ENCODE peak calls at places on chromosomes 5 and 9, in ten cellular contexts. B is BE2C, E is endothelial cell, J is cardiac fibroblast, I is breast epithelium, H is body of pancreas, L is GM20000, K is left ventricle myocardium inferior, R is tibial nerve, G is astrocyte. X is an unnamed sample.

GRCh38 chr5:178278358-178279023 is 45.9 kb upstream of the PHYKPL start:
- DNase-seq in I (no peak), L (no peak), G (no peak), B (no peak), H (no peak), R (no peak), E (no peak), K (no peak), J (no peak), X (no peak)

GRCh38 chr9:35680331-35681105 is 6.8 kb downstream of the CA9 start:
- DNase-seq in G (peak), R (no peak), K (no peak), E (no peak), L (peak), H (no peak), B (no peak), I (no peak), J (peak), X (no peak)

GRCh38 chr5:141855265-141856029 is 22.8 kb downstream of the PCDH1 start:
- DNase-seq in H (peak), G (no peak), K (peak), B (peak), R (no peak), J (no peak), E (no peak), I (peak), L (no peak), X (no peak)

GRCh38 chr5:91383956-91384300 is 811 bp upstream of the ARRDC3 start:
- DNase-seq in G (no peak), I (no peak), L (no peak), R (peak), K (peak), B (no peak), E (peak), H (no peak), J (peak), X (no peak)

GRCh38 chr9:127862075-127863011 is 7.9 kb upstream of the ENG start:
- DNase-seq in J (no peak), B (no peak), K (peak), R (peak), H (no peak), I (peak), L (peak), E (no peak), G (no peak), X (peak)

GRCh38 chr5:103247120-103247519 is 11.4 kb upstream of the MACIR start:
- DNase-seq in G (no peak), J (no peak), I (no peak), B (no peak), R (no peak), L (no peak), E (no peak), H (no peak), K (no peak), X (no peak)

GRCh38 chr5:77073667-77074066 is 13.4 kb downstream of the ZBED3 start:
- DNase-seq in K (no peak), R (no peak), E (no peak), G (peak), J (no peak), H (no peak), B (no peak), L (no peak), I (no peak), X (no peak)

GRCh38 chr5:39132792-39133191 is 58.6 kb upstream of the RICTOR start:
- DNase-seq in R (no peak), J (no peak), K (no peak), G (no peak), E (no peak), L (no peak), I (no peak), B (no peak), H (no peak), X (no peak)

GRCh38 chr5:137218471-137218870 is 280.7 kb downstream of the SPOCK1 start:
- DNase-seq in I (no peak), J (peak), H (peak), K (no peak), L (no peak), B (no peak), E (no peak), G (peak), R (no peak), X (no peak)

GRCh38 chr9:107732781-107733529 is 243.4 kb upstream of the KLF4 start:
- DNase-seq in E (no peak), G (peak), B (no peak), H (peak), K (no peak), I (no peak), L (no peak), R (peak), J (peak), X (no peak)

GRCh38 chr5:179234563-179235135 is 110.6 kb downstream of the ADAMTS2 start:
- DNase-seq in G (no peak), H (no peak), K (no peak), J (no peak), B (no peak), I (no peak), L (no peak), E (no peak), R (no peak), X (no peak)

GRCh38 chr9:115328228-115328627 is 210.3 kb upstream of the TNC start:
- DNase-seq in G (peak), K (peak), B (no peak), H (peak), E (no peak), I (no peak), L (no peak), R (no peak), J (peak), X (no peak)

GRCh38 chr9:94949330-94949729 is 222.8 kb downstream of the AOPEP start:
- DNase-seq in E (no peak), J (no peak), R (no peak), B (no peak), L (no peak), K (no peak), H (no peak), I (no peak), G (no peak), X (no peak)

GRCh38 chr5:71891406-71891805 is 172.3 kb downstream of the CARTPT start:
- DNase-seq in J (no peak), I (no peak), R (no peak), L (no peak), H (no peak), K (no peak), E (no peak), G (no peak), B (no peak), X (no peak)

GRCh38 chr5:158170534-158170933 is 311.6 kb upstream of the CLINT1 start:
- DNase-seq in H (no peak), R (no peak), J (no peak), L (no peak), I (no peak), E (no peak), G (no peak), B (no peak), K (no peak), X (no peak)

DNA sequence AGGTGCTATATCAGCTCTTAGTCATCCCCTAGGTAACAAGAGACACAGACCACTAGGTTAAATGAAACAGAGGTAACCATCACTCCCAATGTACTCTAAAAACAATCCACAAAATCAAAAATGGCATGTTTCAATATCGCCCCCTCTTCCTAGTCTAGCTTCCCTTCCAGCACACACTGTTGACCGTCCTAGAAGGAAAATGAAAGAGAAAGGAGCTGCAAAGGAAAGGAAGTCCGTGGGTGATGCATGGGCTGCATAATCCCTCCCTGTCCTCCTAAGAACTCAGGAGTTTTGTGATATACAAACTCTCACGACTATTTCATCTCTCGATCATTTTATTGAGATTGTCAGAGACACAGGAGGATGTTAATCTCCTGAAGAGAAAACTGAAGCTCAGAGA is 101.6 kb downstream of the RFK start:
- DNase-seq in I (no peak), E (no peak), B (no peak), R (no peak), K (no peak), H (no peak), G (no peak), L (no peak), J (no peak), X (no peak)
- TF ChIP-seq CTCF in I (no peak), E (no peak), B (no peak), R (no peak), K (no peak), H (no peak), G (no peak), L (no peak), J (no peak), X (no peak)

GRCh38 chr5:66675369-66675768 is 79.2 kb downstream of the MAST4 start:
- DNase-seq in R (peak), G (no peak), B (no peak), K (no peak), L (no peak), E (no peak), I (no peak), H (no peak), J (no peak), X (no peak)
- TF ChIP-seq CTCF in R (no peak), G (no peak), B (no peak), K (no peak), L (no peak), E (no peak), I (no peak), H (no peak), J (no peak), X (no peak)

GRCh38 chr9:75198436-75198835 is 110.1 kb downstream of the OSTF1 start:
- DNase-seq in R (no peak), L (no peak), E (peak), K (no peak), G (no peak), J (no peak), B (peak), H (no peak), I (no peak), X (no peak)
- TF ChIP-seq CTCF in R (no peak), L (no peak), E (peak), K (no peak), G (no peak), J (peak), B (peak), H (peak), I (no peak), X (no peak)

GRCh38 chr5:128701301-128701700 is 163.3 kb upstream of the FBN2 start:
- DNase-seq in K (no peak), I (no peak), H (no peak), G (no peak), J (no peak), E (no peak), L (no peak), R (no peak), B (no peak), X (no peak)

GRCh38 chr5:128693779-128694178 is 155.7 kb upstream of the FBN2 start:
- DNase-seq in J (peak), H (no peak), B (no peak), E (no peak), L (no peak), R (no peak), K (no peak), I (no peak), G (no peak), X (no peak)

DNA sequence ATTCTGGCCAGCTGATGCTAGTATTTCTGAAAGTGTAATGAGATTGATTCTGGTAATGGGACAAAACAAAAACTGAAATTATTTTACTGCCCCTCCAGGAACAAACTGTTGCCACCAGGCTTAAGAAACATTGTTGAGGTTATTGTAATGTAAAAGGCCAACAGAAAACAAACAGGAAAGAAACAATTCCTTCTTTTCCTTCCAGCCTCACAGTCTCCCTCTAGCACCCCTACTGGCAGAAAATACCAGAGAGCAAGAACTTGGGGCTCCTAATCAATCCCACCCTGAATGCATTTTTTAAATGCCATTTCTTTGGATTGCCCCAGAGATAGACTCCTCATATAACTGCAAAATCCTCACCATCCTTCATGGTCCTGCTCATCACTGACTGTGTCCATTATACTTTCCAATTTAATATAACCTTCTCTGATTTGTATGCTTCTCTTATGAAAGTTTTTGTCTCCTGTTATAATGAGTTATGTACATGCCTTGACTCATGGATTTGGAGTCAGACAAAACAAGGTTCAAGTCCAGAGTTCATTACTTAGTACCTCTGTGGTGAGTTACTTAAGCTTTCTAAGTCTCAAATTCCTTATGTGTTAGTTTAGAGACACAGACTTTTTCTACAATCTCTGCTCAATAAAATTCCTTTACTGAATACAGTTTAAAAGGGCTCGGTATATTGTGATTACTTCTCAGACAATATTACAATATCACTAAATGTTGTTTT is 157.9 kb upstream of the FBN2 start:
- DNase-seq in K (no peak), I (no peak), L (no peak), G (peak), R (no peak), J (peak), H (no peak), E (peak), B (no peak), X (no peak)
- TF ChIP-seq CTCF in K (no peak), I (no peak), L (peak), G (peak), R (peak), J (peak), H (no peak), E (peak), B (peak), X (no peak)

GRCh38 chr5:159515909-159516415 is 185.7 kb upstream of the IL12B start:
- DNase-seq in I (peak), E (peak), K (peak), R (peak), B (peak), L (peak), J (peak), H (peak), G (peak), X (peak)
- TF ChIP-seq CTCF in I (peak), E (peak), K (peak), R (peak), B (peak), L (peak), J (peak), H (peak), G (peak), X (peak)

GRCh38 chr5:31854625-31855526 is 215.9 kb downstream of the PDZD2 start:
- DNase-seq in R (peak), L (no peak), I (peak), G (peak), J (peak), B (peak), H (peak), E (peak), K (peak), X (peak)
- TF ChIP-seq CTCF in R (peak), L (no peak), I (no peak), G (peak), J (peak), B (no peak), H (peak), E (no peak), K (no peak), X (no peak)

GRCh38 chr9:131191857-131192256 is 66.5 kb downstream of the NUP214 start:
- DNase-seq in B (no peak), H (no peak), I (no peak), R (no peak), E (no peak), J (no peak), G (no peak), K (no peak), L (no peak), X (no peak)
- TF ChIP-seq CTCF in B (no peak), H (no peak), I (no peak), R (no peak), E (no peak), J (no peak), G (no peak), K (no peak), L (no peak), X (no peak)

X was measured in lung.